ENCODE peak calls at places on chromosomes 4 and X, in nine cellular contexts. N, B, F, Z, X, M, G, C and W are unnamed samples.

GRCh38 chrX:150899191-150899757 is 806 bp upstream of the CD99L2 start:
- DNase-seq in G (peak), F (no peak), N (peak), X (peak), M (peak), C (peak), Z (no peak), B (peak), W (peak)

GRCh38 chrX:1596676-1597344 is 5.4 kb downstream of the AKAP17A start:
- DNase-seq in B (no peak), F (no peak), M (no peak), C (no peak), X (no peak), N (no peak), Z (no peak), G (no peak), W (no peak)

GRCh38 chr4:99655315-99656081 is 2.1 kb downstream of the C4orf54 start:
- DNase-seq in C (peak), B (peak), G (no peak), Z (no peak), F (peak), M (peak), X (peak), N (no peak), W (peak)

GRCh38 chr4:120331486-120332281 is 265.0 kb upstream of the MAD2L1 start:
- DNase-seq in F (no peak), M (no peak), Z (peak), X (peak), B (peak), C (no peak), N (no peak), G (no peak), W (no peak)

GRCh38 chr4:142883433-142883832 is 37.3 kb upstream of the INPP4B start:
- DNase-seq in N (no peak), C (no peak), G (no peak), Z (peak), M (no peak), X (peak), F (no peak), B (peak), W (no peak)

GRCh38 chrX:39418936-39419659 is 617.8 kb downstream of the MID1IP1 start:
- DNase-seq in C (no peak), G (peak), Z (no peak), F (no peak), N (no peak), M (no peak), B (no peak), X (no peak), W (no peak)

GRCh38 chr4:144712775-144713174 is 66.8 kb downstream of the HHIP start:
- DNase-seq in M (peak), N (no peak), Z (no peak), X (no peak), F (no peak), B (peak), G (no peak), C (no peak), W (no peak)

GRCh38 chr4:101774807-101775206 is 15.7 kb upstream of the BANK1 start:
- DNase-seq in C (peak), B (peak), Z (no peak), F (no peak), G (no peak), M (peak), N (no peak), X (no peak), W (no peak)

GRCh38 chr4:65521666-65522065 is 148.6 kb downstream of the EPHA5 start:
- DNase-seq in X (no peak), B (no peak), F (no peak), M (no peak), G (no peak), N (no peak), Z (no peak), C (no peak), W (peak)

GRCh38 chr4:184807797-184808718 is 17.7 kb downstream of the ACSL1 start:
- DNase-seq in C (peak), B (peak), F (no peak), X (no peak), G (peak), M (peak), Z (no peak), N (no peak), W (peak)

GRCh38 chr4:24888945-24889344 is 23.9 kb downstream of the CCDC149 start:
- DNase-seq in B (no peak), Z (no peak), X (no peak), N (no peak), C (no peak), G (no peak), M (no peak), F (no peak), W (no peak)

GRCh38 chrX:108310511-108310910 is 127.7 kb downstream of the COL4A6 start:
- DNase-seq in B (peak), G (no peak), N (no peak), M (no peak), Z (no peak), F (no peak), C (peak), X (no peak), W (no peak)

GRCh38 chr4:48130100-48130499 is 4.0 kb downstream of the TXK start:
- DNase-seq in B (peak), M (no peak), F (no peak), C (no peak), N (no peak), X (no peak), Z (no peak), G (no peak), W (no peak)

GRCh38 chrX:132676102-132676501 is 187.3 kb upstream of the MBNL3 start:
- DNase-seq in C (no peak), F (no peak), G (no peak), Z (no peak), N (no peak), M (no peak), X (no peak), B (no peak), W (no peak)

GRCh38 chr4:86044593-86044985 is 315.3 kb downstream of the MAPK10 start:
- DNase-seq in C (no peak), B (no peak), M (no peak), G (no peak), Z (no peak), F (no peak), N (no peak), X (no peak), W (no peak)

GRCh38 chr4:82939414-82939813 is 38.9 kb downstream of the THAP9 start:
- DNase-seq in X (no peak), Z (no peak), B (no peak), M (no peak), C (no peak), N (no peak), G (no peak), F (no peak), W (no peak)

GRCh38 chr4:38132140-38132673 is 172.0 kb downstream of the PTTG2 start:
- DNase-seq in N (peak), C (peak), M (peak), B (peak), F (peak), Z (no peak), G (peak), X (no peak), W (no peak)

GRCh38 chr4:13525606-13526281 is 18.6 kb downstream of the NKX3-2 start:
- DNase-seq in N (no peak), C (no peak), X (no peak), M (no peak), B (no peak), F (no peak), G (no peak), Z (no peak), W (no peak)

GRCh38 chr4:17758459-17758858 is 23.0 kb downstream of the FAM184B start:
- DNase-seq in G (no peak), Z (no peak), C (no peak), X (no peak), N (no peak), F (no peak), M (no peak), B (no peak), W (no peak)

GRCh38 chrX:17596546-17597205 is 140.6 kb upstream of the SCML1 start:
- DNase-seq in B (no peak), X (no peak), G (no peak), C (no peak), M (no peak), Z (no peak), F (no peak), N (no peak), W (no peak)

GRCh38 chrX:55008571-55009358 is 8.6 kb downstream of the APEX2 start:
- DNase-seq in M (peak), N (no peak), X (no peak), C (peak), G (no peak), B (peak), F (no peak), Z (peak), W (no peak)

GRCh38 chr4:40264995-40265909 is 68.4 kb downstream of the RHOH start:
- DNase-seq in M (no peak), C (peak), X (no peak), N (no peak), Z (no peak), F (no peak), G (no peak), B (peak), W (no peak)

GRCh38 chr4:1771555-1772305 is 21.4 kb upstream of the FGFR3 start:
- DNase-seq in N (no peak), Z (no peak), C (no peak), X (no peak), M (no peak), F (no peak), B (no peak), G (no peak), W (no peak)

GRCh38 chr4:168503652-168504362 is 7.0 kb downstream of the PALLD start:
- DNase-seq in B (no peak), N (no peak), Z (no peak), G (no peak), M (no peak), X (no peak), F (no peak), C (peak), W (no peak)

GRCh38 chr4:95129708-95130343 is 372.1 kb downstream of the BMPR1B start:
- DNase-seq in F (peak), C (peak), G (no peak), Z (peak), B (peak), M (peak), N (no peak), X (peak), W (no peak)

GRCh38 chr4:16439003-16439402 is 212.7 kb upstream of the TAPT1 start:
- DNase-seq in B (peak), F (no peak), Z (no peak), M (peak), C (no peak), X (no peak), N (no peak), G (no peak), W (no peak)

GRCh38 chr4:88526221-88526815 is 2.7 kb upstream of the PYURF start:
- DNase-seq in Z (no peak), C (peak), B (peak), F (no peak), X (peak), G (no peak), M (peak), N (no peak), W (no peak)

GRCh38 chrX:107725761-107726555 is 49.6 kb downstream of the TSC22D3 start:
- DNase-seq in C (no peak), N (no peak), Z (no peak), M (no peak), G (no peak), X (peak), F (no peak), B (no peak), W (no peak)